ENCODE peak calls at places on chromosomes 4 and X, in seven cellular contexts. G is ovary, M is heart left ventricle, S is right lobe of liver, Y is endothelial cell of umbilical vein, P is HCT116, I is body of pancreas. V is an unnamed sample.

GRCh38 chr4:108107729-108108382 is 60.9 kb downstream of the LEF1 start:
- DNase-seq in G (no peak), M (no peak), S (no peak), Y (no peak), P (no peak), I (no peak), V (no peak)

GRCh38 chrX:136953867-136954787 is 73.6 kb upstream of the RBMX start:
- DNase-seq in G (peak; percentile 71), M (peak; percentile 54), S (peak; percentile 69), Y (peak; percentile 51), P (peak; percentile 40), I (peak; percentile 78), V (peak; percentile 79)

GRCh38 chr4:41590591-41590990 is 52.6 kb downstream of the LIMCH1 start:
- DNase-seq in G (no peak), M (no peak), S (no peak), Y (peak; percentile 77), P (no peak), I (peak; percentile 55), V (no peak)

GRCh38 chr4:18859468-18859867 is 837.9 kb upstream of the LCORL start:
- DNase-seq in G (no peak), M (no peak), S (no peak), Y (no peak), P (no peak), I (no peak), V (no peak)

GRCh38 chrX:120774611-120775010 is 101.1 kb downstream of the CT47B1 start:
- DNase-seq in G (no peak), M (no peak), S (no peak), Y (no peak), P (no peak), I (no peak), V (no peak)

GRCh38 chrX:38061335-38061734 is 55.0 kb downstream of the SYTL5 start:
- DNase-seq in G (no peak), M (no peak), S (no peak), Y (peak; percentile 37), P (peak; percentile 73), I (no peak), V (peak; percentile 28)

GRCh38 chrX:108209006-108209554 is 117.5 kb downstream of the ATG4A start:
- DNase-seq in G (no peak), M (no peak), S (no peak), Y (no peak), P (no peak), I (no peak), V (no peak)

GRCh38 chr4:55635282-55635681 is 816 bp downstream of the NMU start:
- DNase-seq in G (no peak), M (no peak), S (no peak), Y (no peak), P (no peak), I (no peak), V (no peak)

GRCh38 chr4:7389719-7390118 is 45.0 kb downstream of the PSAPL1 start:
- DNase-seq in G (peak; percentile 71), M (no peak), S (no peak), Y (no peak), P (no peak), I (no peak), V (no peak)

GRCh38 chrX:21590012-21590776 is 67.9 kb downstream of the KLHL34 start:
- DNase-seq in G (no peak), M (no peak), S (no peak), Y (no peak), P (no peak), I (no peak), V (no peak)

GRCh38 chr4:2756691-2757350 is 685 bp upstream of the TNIP2 start:
- DNase-seq in G (no peak), M (no peak), S (no peak), Y (no peak), P (no peak), I (no peak), V (no peak)

GRCh38 chr4:2754848-2755820 is 1.0 kb downstream of the TNIP2 start:
- DNase-seq in G (no peak), M (peak; percentile 30), S (no peak), Y (no peak), P (no peak), I (no peak), V (no peak)

GRCh38 chr4:2757426-2757825 is 1.3 kb upstream of the TNIP2 start:
- DNase-seq in G (no peak), M (no peak), S (no peak), Y (no peak), P (no peak), I (no peak), V (no peak)

GRCh38 chr4:2753444-2753843 is 2.7 kb downstream of the TNIP2 start:
- DNase-seq in G (no peak), M (peak; percentile 23), S (no peak), Y (no peak), P (no peak), I (no peak), V (no peak)

GRCh38 chr4:2755821-2756690 is at the start of gene TNIP2:
- DNase-seq in G (peak; percentile 89), M (peak; percentile 92), S (peak; percentile 93), Y (peak; percentile 75), P (no peak), I (peak; percentile 87), V (peak; percentile 85)
- TF ChIP-seq POLR2A in G (peak; percentile 69), M (peak; percentile 80), S (peak; percentile 84), Y (peak; percentile 87), P (no peak), I (peak; percentile 46), V (peak; percentile 68)

DNA sequence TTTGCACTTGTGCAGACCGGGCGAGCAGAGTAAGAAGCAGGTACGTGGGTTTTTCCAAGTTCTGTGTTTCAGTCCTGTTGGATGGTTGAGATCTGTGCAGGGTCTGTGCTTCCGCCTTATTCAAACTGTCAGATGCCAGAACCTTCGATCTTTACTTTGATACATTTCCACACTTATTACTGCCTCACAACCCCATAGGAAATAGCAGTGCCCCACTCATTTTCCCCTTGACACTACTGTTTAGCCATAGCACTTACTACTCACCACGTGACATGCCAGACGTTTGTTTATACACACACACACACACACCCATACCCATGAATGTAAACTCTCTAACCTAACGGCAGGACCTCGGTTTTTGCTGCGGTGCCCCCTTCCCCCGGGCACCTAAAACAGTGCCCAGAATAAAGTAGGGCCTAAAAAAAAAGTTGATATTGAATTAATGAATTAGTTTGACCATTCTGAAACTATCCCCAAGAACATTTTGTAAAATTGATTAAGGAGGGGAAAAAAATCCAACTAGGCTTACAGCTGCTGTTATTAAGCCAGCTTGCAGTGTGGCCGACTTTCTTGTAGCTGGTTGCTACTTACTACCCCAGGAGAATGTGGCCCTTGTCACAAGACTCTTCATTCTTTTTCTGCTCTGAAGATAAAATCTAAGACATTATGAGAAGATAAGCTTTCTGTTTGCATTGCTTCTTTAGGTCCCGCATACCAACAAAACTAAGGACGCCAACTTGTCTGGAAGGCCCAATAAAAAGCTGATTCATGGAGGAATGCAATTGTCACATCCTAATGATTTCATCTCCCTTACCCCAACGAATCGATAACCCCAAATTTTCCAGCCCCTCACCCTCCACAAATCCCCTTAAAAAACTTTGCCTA is 707 bp upstream of the SEPSECS start:
- DNase-seq in G (no peak), M (no peak), S (no peak), Y (no peak), P (no peak), I (no peak), V (peak; percentile 32)
- TF ChIP-seq POLR2A in G (no peak), M (peak; percentile 91), S (peak; percentile 91), Y (peak; percentile 81), P (peak; percentile 86), I (no peak), V (no peak)

GRCh38 chr4:40576651-40577480 is 52.8 kb downstream of the RBM47 start:
- DNase-seq in G (peak; percentile 63), M (peak; percentile 83), S (peak; percentile 93), Y (peak; percentile 48), P (peak; percentile 66), I (peak; percentile 96), V (peak; percentile 94)
- TF ChIP-seq POLR2A in G (no peak), M (no peak), S (peak; percentile 62), Y (no peak), P (no peak), I (peak; percentile 61), V (peak; percentile 31)

GRCh38 chrX:18885317-18886004 is 98.5 kb downstream of the PHKA2 start:
- DNase-seq in G (no peak), M (no peak), S (no peak), Y (peak; percentile 31), P (no peak), I (no peak), V (no peak)

GRCh38 chrX:18886005-18886343 is 97.9 kb downstream of the PHKA2 start:
- DNase-seq in G (no peak), M (no peak), S (no peak), Y (no peak), P (no peak), I (no peak), V (no peak)

GRCh38 chrX:18887177-18887820 is 96.6 kb downstream of the PHKA2 start:
- DNase-seq in G (peak; percentile 49), M (peak; percentile 81), S (peak; percentile 85), Y (no peak), P (no peak), I (no peak), V (no peak)

GRCh38 chrX:18887821-18888205 is 96.1 kb downstream of the PHKA2 start:
- DNase-seq in G (no peak), M (no peak), S (no peak), Y (no peak), P (no peak), I (no peak), V (peak; percentile 4)

GRCh38 chrX:18886344-18887161 is 97.4 kb downstream of the PHKA2 start:
- DNase-seq in G (peak; percentile 78), M (peak; percentile 86), S (peak; percentile 76), Y (peak; percentile 59), P (peak; percentile 57), I (peak; percentile 78), V (peak; percentile 78)
- TF ChIP-seq POLR2A in G (no peak), M (peak; percentile 27), S (peak; percentile 36), Y (no peak), P (no peak), I (peak; percentile 39), V (no peak)

GRCh38 chr4:168409089-168409801 is 71.0 kb downstream of the DDX60L start:
- DNase-seq in G (no peak), M (no peak), S (no peak), Y (peak; percentile 59), P (no peak), I (no peak), V (no peak)

GRCh38 chr4:168410681-168411080 is 69.6 kb downstream of the DDX60L start:
- DNase-seq in G (no peak), M (no peak), S (no peak), Y (no peak), P (no peak), I (no peak), V (no peak)

GRCh38 chr4:168411318-168412150 is 68.8 kb downstream of the DDX60L start:
- DNase-seq in G (no peak), M (peak; percentile 43), S (no peak), Y (no peak), P (no peak), I (no peak), V (peak; percentile 61)

GRCh38 chr4:168408620-168409019 is 71.7 kb downstream of the DDX60L start:
- DNase-seq in G (peak; percentile 50), M (peak; percentile 76), S (no peak), Y (peak; percentile 97), P (peak; percentile 27), I (peak; percentile 55), V (no peak)
- TF ChIP-seq POLR2A in G (no peak), M (no peak), S (no peak), Y (peak; percentile 47), P (no peak), I (no peak), V (no peak)